ENCODE peak calls at places on chromosomes 6 and 20, in eight cellular contexts. C is AG10803; J is NCI-H774; Z is HTR-8/SVneo; F is AG08396; B is activated T-helper 1 cell treated with anti-CD3 and anti-CD28 coated beads, Interleukin-2, amount 50 U/mL, for 16 hours; A is activated CD8-positive, alpha-beta memory T cell treated with anti-CD3 and anti-CD28 coated beads, Interleukin-2, amount 10 ng/mL, durations not matched to agents 7 days and 5 days; I is K562. T is an unnamed sample.

GRCh38 chr6:135231469-135231844 is 50.3 kb downstream of the MYB start:
- DNase-seq in Z (no peak), F (no peak), B (no peak), J (no peak), C (peak; percentile 14), I (no peak), A (peak; percentile 66), T (no peak)

GRCh38 chr6:45560421-45560820 is 182.7 kb upstream of the SUPT3H start:
- DNase-seq in A (no peak), I (no peak), J (no peak), F (no peak), C (no peak), Z (no peak), B (no peak), T (no peak)

GRCh38 chr20:23200914-23201313 is 114.8 kb upstream of the CD93 start:
- DNase-seq in B (no peak), I (peak; percentile 60), Z (peak; percentile 41), J (no peak), F (no peak), A (no peak), C (no peak), T (peak; percentile 59)

GRCh38 chr6:161256390-161256789 is 17.5 kb downstream of the AGPAT4 start:
- DNase-seq in I (no peak), C (no peak), A (no peak), B (no peak), Z (no peak), J (no peak), F (no peak), T (no peak)

GRCh38 chr6:120282005-120282404 is 932.4 kb upstream of the MAN1A1 start:
- DNase-seq in C (no peak), Z (no peak), A (no peak), B (no peak), F (no peak), I (no peak), J (no peak), T (no peak)

GRCh38 chr6:217048-217659 is 75.1 kb upstream of the DUSP22 start:
- DNase-seq in Z (no peak), F (no peak), C (no peak), J (no peak), I (peak; percentile 75), B (no peak), A (no peak), T (peak; percentile 61)

GRCh38 chr6:125797120-125797933 is 6.6 kb downstream of the NCOA7 start:
- DNase-seq in J (no peak), A (no peak), I (no peak), B (no peak), Z (no peak), C (no peak), F (no peak), T (no peak)

GRCh38 chr6:37130704-37131103 is 39.2 kb upstream of the PIM1 start:
- DNase-seq in F (no peak), I (no peak), A (no peak), J (no peak), Z (no peak), B (no peak), C (peak; percentile 66), T (no peak)

GRCh38 chr20:21607971-21608735 is 94.3 kb upstream of the NKX2-2 start:
- DNase-seq in F (no peak), Z (no peak), C (no peak), B (no peak), I (no peak), A (no peak), J (peak; percentile 89), T (no peak)

GRCh38 chr6:12064538-12064937 is 52.4 kb downstream of the HIVEP1 start:
- DNase-seq in A (no peak), F (no peak), B (no peak), I (no peak), Z (no peak), J (no peak), C (no peak), T (no peak)

GRCh38 chr6:130381459-130382380 is 15.9 kb downstream of the TMEM200A start:
- DNase-seq in B (no peak), J (no peak), Z (no peak), F (no peak), A (peak; percentile 74), I (no peak), C (no peak), T (no peak)

GRCh38 chr6:170102038-170102437 is 188.8 kb downstream of the DLL1 start:
- DNase-seq in Z (no peak), B (no peak), I (no peak), F (no peak), C (no peak), A (peak; percentile 21), J (no peak), T (no peak)

GRCh38 chr6:84554069-84554468 is 210.3 kb downstream of the TBX18 start:
- DNase-seq in F (no peak), B (no peak), A (no peak), I (no peak), C (peak; percentile 73), Z (no peak), J (no peak), T (no peak)

GRCh38 chr6:156013155-156013554 is 557.5 kb upstream of the NOX3 start:
- DNase-seq in C (no peak), A (no peak), Z (no peak), F (no peak), B (no peak), J (no peak), I (no peak), T (no peak)

GRCh38 chr20:63362426-63363009 is 1.4 kb upstream of the CHRNA4 start:
- DNase-seq in C (no peak), B (no peak), Z (no peak), F (no peak), A (no peak), J (no peak), I (no peak), T (no peak)

GRCh38 chr6:90809035-90809434 is 222.2 kb upstream of the MAP3K7 start:
- DNase-seq in A (no peak), I (no peak), B (no peak), Z (no peak), F (no peak), C (no peak), J (no peak), T (no peak)

GRCh38 chr20:61126369-61127195 is 125.5 kb upstream of the CDH4 start:
- DNase-seq in A (no peak), J (no peak), B (no peak), I (no peak), Z (no peak), C (no peak), F (no peak), T (no peak)

GRCh38 chr6:42407379-42407778 is 44.3 kb downstream of the TRERF1 start:
- DNase-seq in F (peak; percentile 65), Z (peak; percentile 26), A (peak; percentile 54), J (no peak), I (peak; percentile 61), C (peak; percentile 91), B (no peak), T (no peak)

GRCh38 chr6:124967444-124967843 is 5.2 kb downstream of the RNF217 start:
- DNase-seq in F (peak; percentile 21), I (peak; percentile 21), Z (peak; percentile 21), B (no peak), J (no peak), A (no peak), C (no peak), T (no peak)

GRCh38 chr6:43771210-43771857 is 1.3 kb downstream of the VEGFA start:
- DNase-seq in F (peak; percentile 77), Z (no peak), A (peak; percentile 76), B (peak; percentile 49), C (peak; percentile 45), J (peak; percentile 16), I (peak; percentile 82), T (peak; percentile 89)

GRCh38 chr20:12965880-12966270 is 42.9 kb upstream of the SPTLC3 start:
- DNase-seq in B (no peak), F (no peak), I (no peak), Z (no peak), J (no peak), C (no peak), A (no peak), T (no peak)

GRCh38 chr6:167796668-167797031 is 30.1 kb upstream of the AFDN start:
- DNase-seq in I (no peak), B (no peak), J (no peak), Z (no peak), F (no peak), C (no peak), A (no peak), T (peak; percentile 79)

GRCh38 chr6:151992091-151992490 is 184.6 kb downstream of the ESR1 start:
- DNase-seq in Z (no peak), I (no peak), C (no peak), F (no peak), B (no peak), J (no peak), A (no peak), T (no peak)

GRCh38 chr20:49505518-49505917 is 23.1 kb upstream of the KCNB1 start:
- DNase-seq in A (no peak), C (peak; percentile 47), B (no peak), J (no peak), I (no peak), F (no peak), Z (no peak), T (no peak)

GRCh38 chr6:131054392-131055250 is 8.4 kb downstream of the EPB41L2 start:
- DNase-seq in J (no peak), Z (no peak), I (no peak), B (no peak), C (no peak), A (no peak), F (no peak), T (no peak)

GRCh38 chr20:39795401-39796272 is 833.5 kb downstream of the DHX35 start:
- DNase-seq in I (no peak), B (no peak), Z (no peak), C (peak; percentile 29), J (no peak), A (no peak), F (no peak), T (no peak)

GRCh38 chr6:26272171-26272631 is 92.8 kb upstream of the BTN3A2 start:
- DNase-seq in Z (no peak), C (no peak), J (peak; percentile 54), I (no peak), B (peak; percentile 27), A (peak; percentile 78), F (peak; percentile 14), T (peak; percentile 85)

GRCh38 chr6:46901747-46902362 is 19.9 kb downstream of the ADGRF5 start:
- DNase-seq in C (no peak), Z (no peak), A (no peak), I (no peak), J (no peak), F (no peak), B (no peak), T (no peak)